ENCODE peak calls at places on chromosomes 12 and 14, in five cellular contexts. U, Y, B, S and Z are unnamed samples. For H3K4me1, the result is how much of the 10 kb centered on the place peaks cover.

GRCh38 chr14:53955671-53956426 is 776 bp downstream of the BMP4 start:
- DNase-seq in U (peak), S (peak), B (peak), Y (no peak), Z (peak)

GRCh38 chr12:69024413-69024812 is 91.4 kb upstream of the CPM start:
- DNase-seq in B (no peak), S (peak), Y (no peak), U (no peak), Z (no peak)

GRCh38 chr12:40953076-40953475 is 235.0 kb upstream of the PDZRN4 start:
- DNase-seq in S (no peak), B (no peak), U (no peak), Y (no peak), Z (no peak)

GRCh38 chr12:121328620-121329019 is 23.6 kb downstream of the ANAPC5 start:
- DNase-seq in S (no peak), B (no peak), Y (no peak), U (no peak), Z (no peak)

GRCh38 chr14:68771631-68772030 is 21.2 kb downstream of the ZFP36L1 start:
- DNase-seq in S (no peak), Y (no peak), B (peak), U (peak), Z (no peak)

GRCh38 chr12:100499416-100499815 is 25.8 kb downstream of the NR1H4 start:
- DNase-seq in B (no peak), S (no peak), U (no peak), Y (no peak), Z (no peak)

GRCh38 chr12:9992296-9992695 is 6.6 kb downstream of the CLEC1B start:
- DNase-seq in U (no peak), B (no peak), S (no peak), Y (no peak), Z (no peak)

GRCh38 chr14:90785474-90785873 is 30.8 kb downstream of the TTC7B start:
- DNase-seq in B (peak), Y (peak), U (no peak), S (peak), Z (no peak)

GRCh38 chr12:95740751-95741150 is 49.8 kb downstream of the NTN4 start:
- DNase-seq in B (no peak), S (peak), Y (no peak), U (no peak), Z (no peak)

GRCh38 chr14:64764641-64765520 is 60.7 kb downstream of the PLEKHG3 start:
- DNase-seq in U (peak), B (peak), S (peak), Y (peak), Z (peak)

GRCh38 chr14:105163040-105163742 is 5.4 kb downstream of the JAG2 start:
- DNase-seq in S (no peak), U (no peak), B (no peak), Y (no peak), Z (no peak)

GRCh38 chr12:48183091-48183875 is at the start of gene CCDC184:
- DNase-seq in B (peak), U (peak), S (peak), Y (peak), Z (peak)

GRCh38 chr14:26598081-26598671 is 343 bp upstream of the NOVA1 start:
- DNase-seq in U (peak), S (peak), B (peak), Y (peak), Z (peak)

GRCh38 chr12:110689601-110690430 is 901 bp upstream of the HVCN1 start:
- DNase-seq in Y (peak), B (no peak), S (no peak), U (peak), Z (peak)

GRCh38 chr12:121713257-121714155 is 954 bp downstream of the TMEM120B start:
- DNase-seq in U (peak), B (no peak), Y (peak), S (peak), Z (peak)

GRCh38 chr14:88437659-88438058 is 52.2 kb downstream of the SPATA7 start:
- DNase-seq in U (no peak), B (no peak), Y (no peak), S (no peak), Z (no peak)

GRCh38 chr12:131333621-131334440 is 377.1 kb upstream of the SFSWAP start:
- DNase-seq in Y (no peak), U (no peak), S (no peak), B (no peak), Z (no peak)

GRCh38 chr12:49671051-49671765 is 36.0 kb downstream of the FMNL3 start:
- DNase-seq in U (no peak), S (no peak), Y (peak), B (no peak), Z (peak)

GRCh38 chr14:20631023-20631820 is 10.3 kb downstream of the OR6S1 start:
- DNase-seq in B (peak), U (no peak), S (peak), Y (peak), Z (no peak)

GRCh38 chr12:85029456-85029855 is 6.6 kb downstream of the TSPAN19 start:
- DNase-seq in S (no peak), U (no peak), Y (no peak), B (no peak), Z (no peak)

GRCh38 chr12:94535614-94535932 is 75.9 kb upstream of the CEP83 start:
- DNase-seq in S (no peak), U (no peak), Y (no peak), B (no peak), Z (no peak)

GRCh38 chr12:113831016-113831415 is 135.1 kb downstream of the RBM19 start:
- DNase-seq in S (no peak), Y (no peak), U (no peak), B (no peak), Z (no peak)

GRCh38 chr14:71680733-71681387 is 251.4 kb upstream of the RGS6 start:
- DNase-seq in U (no peak), S (no peak), Y (no peak), B (no peak), Z (no peak)

GRCh38 chr14:94173885-94174621 is at the start of gene PPP4R4:
- DNase-seq in U (peak), S (peak), B (peak), Y (peak), Z (peak)

GRCh38 chr12:117155278-117156060 is 34.8 kb downstream of the FBXO21 start:
- DNase-seq in U (peak), Y (peak), B (no peak), S (peak), Z (peak)

GRCh38 chr12:124545508-124546418 is 21.6 kb downstream of the NCOR2 start:
- DNase-seq in Y (no peak), B (no peak), U (no peak), S (no peak), Z (no peak)

GRCh38 chr12:124938606-124939427 is 24.4 kb upstream of the UBC start:
- DNase-seq in U (peak), B (peak), Y (peak), S (no peak), Z (no peak)

GRCh38 chr12:120224304-120225199 is 23.6 kb upstream of the RPLP0 start:
- DNase-seq in B (no peak), S (peak), U (no peak), Y (peak), Z (no peak)

GRCh38 chr12:113151655-113152054 is 2.1 kb downstream of the CFAP73 start:
- DNase-seq in Y (no peak), U (no peak), S (no peak), B (no peak), Z (peak)

GRCh38 chr12:60760965-60761364 is 1165.1 kb downstream of the SLC16A7 start:
- DNase-seq in S (no peak), U (no peak), B (no peak), Y (no peak), Z (no peak)

GRCh38 chr14:21084988-21085853 is 13.2 kb downstream of the ZNF219 start:
- DNase-seq in B (peak), U (no peak), S (no peak), Y (no peak), Z (peak)

GRCh38 chr14:104794641-104795467 is 694 bp downstream of the AKT1 start:
- DNase-seq in S (no peak), U (no peak), Y (peak), B (no peak), Z (peak)

GRCh38 chr12:95016120-95016519 is 12.6 kb upstream of the NDUFA12 start:
- DNase-seq in Y (no peak), B (no peak), U (no peak), S (no peak), Z (no peak)

GRCh38 chr12:47079365-47079893 is at the start of gene PCED1B:
- DNase-seq in U (peak), B (peak), Y (peak), S (peak), Z (peak)

GRCh38 chr14:51824191-51824590 is 36.2 kb upstream of the GNG2 start:
- DNase-seq in U (no peak), B (no peak), Y (no peak), S (no peak), Z (no peak)

GRCh38 chr12:113980537-113981337 is 14.6 kb upstream of the RBM19 start:
- DNase-seq in B (no peak), Y (peak), U (no peak), S (peak), Z (no peak)

GRCh38 chr12:113246478-113247122 is 25.3 kb downstream of the TPCN1 start:
- DNase-seq in U (no peak), B (no peak), Y (no peak), S (peak), Z (no peak)

GRCh38 chr12:26704684-26705475 is 128.1 kb downstream of the ITPR2 start:
- DNase-seq in Y (peak), S (no peak), U (no peak), B (peak), Z (no peak)

GRCh38 chr12:4202482-4202881 is 71.1 kb upstream of the CCND2 start:
- DNase-seq in B (no peak), U (no peak), Y (no peak), S (no peak), Z (no peak)

GRCh38 chr12:4201333-4202105 is 72.0 kb upstream of the CCND2 start:
- DNase-seq in S (no peak), U (no peak), Y (no peak), B (no peak), Z (no peak)

GRCh38 chr12:4197922-4198763 is 75.4 kb upstream of the CCND2 start:
- DNase-seq in Y (no peak), S (no peak), B (no peak), U (no peak), Z (no peak)

GRCh38 chr12:4203772-4204376 is 69.7 kb upstream of the CCND2 start:
- DNase-seq in Y (no peak), U (no peak), B (no peak), S (no peak), Z (no peak)

DNA sequence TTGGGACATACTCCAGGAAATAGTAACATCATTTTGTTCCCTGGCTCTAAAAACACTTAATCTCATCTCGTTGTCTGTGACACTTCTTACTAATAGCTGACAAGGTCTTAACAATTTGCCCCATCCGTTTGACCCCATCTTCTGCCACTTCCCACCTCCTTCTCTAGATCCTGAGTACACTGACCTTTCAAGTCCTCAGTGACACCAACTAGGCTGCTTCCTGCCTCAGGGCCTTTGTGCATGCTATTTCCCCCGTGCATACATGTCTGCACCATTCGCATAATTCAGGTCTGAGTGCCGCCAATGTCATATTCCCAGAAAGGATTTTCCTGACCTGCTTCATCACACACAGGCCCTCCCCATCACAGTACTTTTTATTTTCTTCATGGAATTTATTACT is 70.6 kb upstream of the CCND2 start:
- DNase-seq in S (no peak), B (no peak), Y (no peak), U (no peak), Z (no peak)
- H3K4me1 ChIP-seq in S (under half), B (under half), Y (under half), U (under half), Z (under half)

GRCh38 chr12:19739195-19739776 is 300.0 kb downstream of the AEBP2 start:
- DNase-seq in S (peak), Y (peak), U (no peak), B (no peak), Z (no peak)
- TF ChIP-seq CTCF in S (no peak), Y (peak), U (peak), B (peak), Z (peak)

GRCh38 chr12:54060174-54060974 is 6.7 kb downstream of the HOXC4 start:
- DNase-seq in B (no peak), S (no peak), Y (no peak), U (no peak), Z (no peak)
- H3K4me1 ChIP-seq in B (under half), S (under half), Y (under half), U (under half), Z (under half)

GRCh38 chr14:100738269-100738691 is 11.6 kb downstream of the DLK1 start:
- DNase-seq in B (no peak), Y (no peak), U (no peak), S (no peak), Z (peak)

GRCh38 chr14:100736269-100737180 is 9.8 kb downstream of the DLK1 start:
- DNase-seq in S (no peak), U (no peak), Y (no peak), B (no peak), Z (peak)

GRCh38 chr14:100739306-100739705 is 12.6 kb downstream of the DLK1 start:
- DNase-seq in Y (no peak), U (no peak), S (no peak), B (no peak), Z (no peak)

GRCh38 chr14:100738704-100739131 is 12.0 kb downstream of the DLK1 start:
- DNase-seq in B (no peak), S (no peak), U (no peak), Y (no peak), Z (no peak)

DNA sequence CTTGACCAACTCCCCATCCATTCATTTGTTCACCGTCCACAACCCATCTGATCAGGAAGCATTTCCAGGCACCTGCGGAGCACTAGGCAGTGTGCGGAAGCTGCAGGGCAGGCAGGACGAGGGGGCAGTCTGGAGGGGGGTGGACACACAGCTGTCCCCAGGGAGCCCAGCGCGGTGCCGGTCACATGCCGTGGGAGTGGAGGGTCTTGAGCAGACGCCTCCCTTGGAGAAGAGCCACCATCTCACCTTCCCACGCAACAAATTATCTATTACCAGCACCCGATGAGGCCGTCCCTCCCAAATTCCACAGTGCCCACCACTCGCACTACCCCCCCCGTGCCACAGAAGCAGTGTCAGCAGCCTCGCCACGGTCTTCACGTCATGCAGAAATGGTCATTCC is 10.8 kb downstream of the DLK1 start:
- DNase-seq in Y (no peak), S (no peak), B (no peak), U (no peak), Z (peak)
- TF ChIP-seq CTCF in Y (no peak), S (no peak), B (no peak), U (no peak), Z (no peak)